ENCODE peak calls at places on chromosomes 7 and 10, in five cellular contexts. X is transverse colon, V is stomach, T is endodermal cell, K is Panc1. O is an unnamed sample.

GRCh38 chr7:148699024-148699771 is 495 bp downstream of the CUL1 start:
- DNase-seq in X (peak; percentile 51), V (peak; percentile 57), T (peak; percentile 82), K (no peak), O (peak; percentile 63)

GRCh38 chr10:125849448-125849847 is 26.1 kb downstream of the BCCIP start:
- DNase-seq in X (no peak), V (peak; percentile 39), T (no peak), K (no peak), O (no peak)

GRCh38 chr7:11054033-11054432 is 80.4 kb downstream of the PHF14 start:
- DNase-seq in X (no peak), V (no peak), T (no peak), K (no peak), O (no peak)

GRCh38 chr10:119602241-119603095 is 5.7 kb upstream of the TIAL1 start:
- DNase-seq in X (peak; percentile 37), V (no peak), T (peak; percentile 77), K (no peak), O (no peak)

GRCh38 chr10:124601431-124602120 is 140.0 kb downstream of the LHPP start:
- DNase-seq in X (no peak), V (no peak), T (no peak), K (no peak), O (no peak)

GRCh38 chr7:157508477-157508881 is 171.7 kb downstream of the DNAJB6 start:
- DNase-seq in X (no peak), V (peak; percentile 17), T (peak; percentile 36), K (no peak), O (no peak)

GRCh38 chr10:98088186-98088971 is 46.1 kb upstream of the R3HCC1L start:
- DNase-seq in X (no peak), V (no peak), T (no peak), K (no peak), O (peak; percentile 13)

GRCh38 chr7:142626420-142627035 is 122.7 kb upstream of the PRSS1 start:
- DNase-seq in X (peak; percentile 56), V (peak; percentile 64), T (peak; percentile 95), K (peak; percentile 22), O (peak; percentile 32)

GRCh38 chr7:130901209-130901783 is 167.3 kb upstream of the KLF14 start:
- DNase-seq in X (peak; percentile 71), V (peak; percentile 65), T (no peak), K (peak; percentile 76), O (peak; percentile 73)

GRCh38 chr7:73612598-73613269 is 11.6 kb downstream of the MLXIPL start:
- DNase-seq in X (peak; percentile 83), V (peak; percentile 45), T (peak; percentile 91), K (no peak), O (no peak)

GRCh38 chr7:43764039-43764789 is 5.7 kb downstream of the BLVRA start:
- DNase-seq in X (peak; percentile 52), V (peak; percentile 56), T (no peak), K (no peak), O (no peak)

GRCh38 chr7:73512018-73512780 is 9.9 kb downstream of the BAZ1B start:
- DNase-seq in X (no peak), V (no peak), T (no peak), K (no peak), O (no peak)

GRCh38 chr10:63128443-63128842 is 4.7 kb upstream of the NRBF2 start:
- DNase-seq in X (no peak), V (no peak), T (no peak), K (no peak), O (no peak)

GRCh38 chr10:132701846-132702190 is 84.1 kb downstream of the NKX6-2 start:
- DNase-seq in X (no peak), V (no peak), T (no peak), K (no peak), O (no peak)

GRCh38 chr10:114933588-114933987 is 4.4 kb upstream of the TRUB1 start:
- DNase-seq in X (no peak), V (no peak), T (no peak), K (no peak), O (no peak)

GRCh38 chr7:122803323-122803722 is 82.9 kb downstream of the CADPS2 start:
- DNase-seq in X (no peak), V (no peak), T (peak; percentile 54), K (no peak), O (no peak)

GRCh38 chr10:15370741-15371701 is at the start of gene FAM171A1:
- DNase-seq in X (peak; percentile 68), V (peak; percentile 69), T (peak; percentile 87), K (no peak), O (peak; percentile 45)

GRCh38 chr7:3964980-3965606 is 664.0 kb downstream of the SDK1 start:
- DNase-seq in X (no peak), V (no peak), T (no peak), K (no peak), O (no peak)

GRCh38 chr7:12403287-12404181 is at the start of gene VWDE:
- DNase-seq in X (peak; percentile 71), V (peak; percentile 44), T (peak; percentile 94), K (peak; percentile 30), O (no peak)

GRCh38 chr10:119834188-119834587 is 38.5 kb downstream of the MCMBP start:
- DNase-seq in X (no peak), V (no peak), T (no peak), K (no peak), O (no peak)

GRCh38 chr7:79711660-79712059 is 258.2 kb upstream of the MAGI2 start:
- DNase-seq in X (no peak), V (no peak), T (no peak), K (no peak), O (no peak)

GRCh38 chr10:14448197-14448763 is 117.6 kb upstream of the FRMD4A start:
- DNase-seq in X (no peak), V (no peak), T (no peak), K (no peak), O (no peak)

GRCh38 chr7:11830582-11831382 is 1.2 kb downstream of the THSD7A start:
- DNase-seq in X (no peak), V (no peak), T (peak; percentile 41), K (no peak), O (no peak)

GRCh38 chr10:68784476-68784875 is 42.9 kb upstream of the STOX1 start:
- DNase-seq in X (no peak), V (no peak), T (no peak), K (no peak), O (no peak)

GRCh38 chr10:68787813-68788212 is 39.5 kb upstream of the STOX1 start:
- DNase-seq in X (no peak), V (no peak), T (no peak), K (no peak), O (no peak)

GRCh38 chr10:68795886-68796532 is 31.3 kb upstream of the STOX1 start:
- DNase-seq in X (no peak), V (no peak), T (no peak), K (no peak), O (no peak)

GRCh38 chr10:68792115-68792514 is 35.2 kb upstream of the STOX1 start:
- DNase-seq in X (no peak), V (no peak), T (no peak), K (no peak), O (no peak)

GRCh38 chr10:68790476-68790875 is 36.9 kb upstream of the STOX1 start:
- DNase-seq in X (no peak), V (no peak), T (no peak), K (no peak), O (no peak)
- H3K27me3 ChIP-seq in X (no peaks in the 10 kb centered on the region), V (no peaks in the 10 kb centered on the region), T (no peaks in the 10 kb centered on the region), K (no peaks in the 10 kb centered on the region), O (no peaks in the 10 kb centered on the region)

GRCh38 chr7:99559276-99559915 is 954 bp downstream of the ZNF655 start:
- DNase-seq in X (no peak), V (no peak), T (no peak), K (no peak), O (no peak)
- H3K4me1 ChIP-seq in X (peaks cover 19% of the 10 kb centered on the region), V (peaks cover 18% of the 10 kb centered on the region), T (no peaks in the 10 kb centered on the region), K (peaks cover 30% of the 10 kb centered on the region), O (peaks cover 30% of the 10 kb centered on the region)

DNA sequence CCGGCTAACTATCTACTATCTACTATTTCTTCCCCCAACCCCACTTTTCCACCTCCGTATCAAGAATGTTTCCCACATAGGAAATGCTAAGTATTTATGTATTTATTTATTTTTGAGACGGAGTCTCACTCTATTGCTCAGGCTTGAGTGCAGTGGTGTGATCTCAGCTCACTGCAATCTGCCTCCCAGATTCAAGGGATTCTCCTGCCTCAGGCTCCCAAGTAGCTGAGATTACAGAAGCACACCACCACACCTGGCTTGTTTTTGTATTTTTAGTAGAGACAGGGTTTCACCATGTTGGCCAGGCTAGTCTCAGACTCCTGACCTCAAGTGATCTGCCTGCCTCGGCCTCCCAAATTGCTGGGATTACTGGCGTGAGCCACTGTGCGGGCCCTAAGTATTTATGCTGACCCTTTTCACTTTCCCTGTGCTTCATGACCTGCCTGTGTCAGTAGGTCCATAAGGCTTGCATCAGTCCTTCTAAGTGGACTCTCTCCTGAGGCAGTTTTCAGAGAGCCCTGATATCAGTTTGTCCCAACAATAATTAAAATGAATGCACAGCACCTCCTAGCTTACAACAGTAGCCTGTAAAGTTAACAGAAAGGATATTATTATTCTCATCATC is 25.7 kb upstream of the FBXW4 start:
- DNase-seq in X (no peak), V (no peak), T (no peak), K (no peak), O (no peak)
- TF ChIP-seq CTCF in X (no peak), V (no peak), T (no peak), K (no peak), O (no peak)

GRCh38 chr10:77977016-77977415 is 50.5 kb upstream of the DLG5 start:
- DNase-seq in X (no peak), V (no peak), T (no peak), K (no peak), O (no peak)

GRCh38 chr10:77972148-77972547 is 45.6 kb upstream of the DLG5 start:
- DNase-seq in X (no peak), V (no peak), T (no peak), K (no peak), O (no peak)

GRCh38 chr10:77975086-77975666 is 48.6 kb upstream of the DLG5 start:
- DNase-seq in X (peak; percentile 41), V (no peak), T (no peak), K (no peak), O (no peak)

GRCh38 chr10:77973276-77973675 is 46.7 kb upstream of the DLG5 start:
- DNase-seq in X (no peak), V (no peak), T (no peak), K (no peak), O (no peak)

GRCh38 chr10:77974396-77975074 is 48.0 kb upstream of the DLG5 start:
- DNase-seq in X (peak; percentile 20), V (peak; percentile 44), T (peak; percentile 90), K (no peak), O (no peak)
- H3K27me3 ChIP-seq in X (no peaks in the 10 kb centered on the region), V (no peaks in the 10 kb centered on the region), T (no peaks in the 10 kb centered on the region), K (no peaks in the 10 kb centered on the region), O (no peaks in the 10 kb centered on the region)

GRCh38 chr7:28571405-28571804 is 159.1 kb downstream of the CREB5 start:
- DNase-seq in X (no peak), V (no peak), T (no peak), K (no peak), O (no peak)

GRCh38 chr7:28573059-28573553 is 160.8 kb downstream of the CREB5 start:
- DNase-seq in X (peak; percentile 12), V (peak; percentile 61), T (no peak), K (no peak), O (peak; percentile 61)

GRCh38 chr7:28572321-28573058 is 160.2 kb downstream of the CREB5 start:
- DNase-seq in X (no peak), V (no peak), T (no peak), K (no peak), O (no peak)

GRCh38 chr7:28573751-28574295 is 161.5 kb downstream of the CREB5 start:
- DNase-seq in X (no peak), V (no peak), T (no peak), K (no peak), O (no peak)

GRCh38 chr7:28575241-28575643 is 162.9 kb downstream of the CREB5 start:
- DNase-seq in X (no peak), V (no peak), T (no peak), K (no peak), O (no peak)
- H3K4me1 ChIP-seq in X (no peaks in the 10 kb centered on the region), V (peaks cover 12% of the 10 kb centered on the region), T (no peaks in the 10 kb centered on the region), K (no peaks in the 10 kb centered on the region), O (peaks cover 21% of the 10 kb centered on the region)

O was measured in heart left ventricle.